ENCODE peak calls at places on chromosomes 12 and 14, in seven cellular contexts. S, G, R, X, D, N and Y are unnamed samples.

GRCh38 chr14:32298346-32298745 is 30.8 kb upstream of the AKAP6 start:
- DNase-seq in N (no peak), D (no peak), R (no peak), S (no peak), X (no peak), G (no peak), Y (no peak)

GRCh38 chr14:94158239-94158888 is 15.8 kb upstream of the PPP4R4 start:
- DNase-seq in X (peak; percentile 65), S (no peak), G (no peak), D (no peak), R (no peak), N (no peak), Y (no peak)

GRCh38 chr12:114674201-114675047 is 9.6 kb downstream of the TBX3 start:
- DNase-seq in D (no peak), S (no peak), N (no peak), X (no peak), G (peak; percentile 80), R (peak; percentile 59), Y (no peak)

GRCh38 chr12:21989819-21990412 is 48.7 kb upstream of the ABCC9 start:
- DNase-seq in D (peak; percentile 2), N (no peak), X (no peak), S (peak; percentile 19), G (no peak), R (no peak), Y (no peak)

GRCh38 chr12:40788276-40788675 is 96.0 kb downstream of the CNTN1 start:
- DNase-seq in N (no peak), S (no peak), R (peak; percentile 65), D (no peak), G (no peak), X (no peak), Y (no peak)

GRCh38 chr12:108801736-108802665 is 55.4 kb downstream of the SSH1 start:
- DNase-seq in N (no peak), X (no peak), R (peak; percentile 97), G (peak; percentile 34), S (peak; percentile 79), D (peak; percentile 76), Y (no peak)

GRCh38 chr12:1835178-1836131 is 15.1 kb downstream of the LRTM2 start:
- DNase-seq in G (peak; percentile 58), N (no peak), S (no peak), R (no peak), D (no peak), X (no peak), Y (no peak)

GRCh38 chr12:105922670-105923102 is 216.1 kb downstream of the NUAK1 start:
- DNase-seq in D (peak; percentile 30), R (no peak), G (no peak), X (no peak), N (no peak), S (peak; percentile 21), Y (no peak)

GRCh38 chr14:94345344-94346072 is 22.4 kb upstream of the SERPINA6 start:
- DNase-seq in D (peak; percentile 80), R (no peak), X (no peak), N (no peak), S (peak; percentile 94), G (no peak), Y (no peak)

GRCh38 chr12:23005387-23005786 is 380.4 kb downstream of the ETNK1 start:
- DNase-seq in X (no peak), G (no peak), N (no peak), S (no peak), D (no peak), R (no peak), Y (no peak)

GRCh38 chr12:92987362-92987761 is 58.3 kb upstream of the EEA1 start:
- DNase-seq in D (peak; percentile 37), R (peak; percentile 63), X (no peak), G (no peak), S (peak; percentile 67), N (peak; percentile 19), Y (no peak)

GRCh38 chr14:39279515-39279914 is 45.8 kb downstream of the MIA2 start:
- DNase-seq in X (no peak), N (no peak), S (no peak), G (no peak), D (no peak), R (no peak), Y (no peak)

GRCh38 chr12:50013361-50014147 is 11.7 kb downstream of the RACGAP1 start:
- DNase-seq in D (no peak), S (no peak), X (no peak), N (no peak), G (no peak), R (no peak), Y (no peak)

GRCh38 chr12:132771126-132771838 is 9.7 kb upstream of the ANKLE2 start:
- DNase-seq in X (peak; percentile 79), R (no peak), N (no peak), D (no peak), G (no peak), S (no peak), Y (no peak)

GRCh38 chr12:27975222-27976136 is 2.9 kb upstream of the PTHLH start:
- DNase-seq in G (peak; percentile 73), R (peak; percentile 65), X (no peak), N (no peak), S (no peak), D (peak; percentile 56), Y (no peak)

GRCh38 chr14:68585690-68586089 is 207.2 kb downstream of the ZFP36L1 start:
- DNase-seq in N (no peak), X (peak; percentile 2), D (no peak), G (no peak), R (no peak), S (no peak), Y (no peak)

GRCh38 chr12:15208140-15208539 is 13.1 kb downstream of the RERG start:
- DNase-seq in R (no peak), X (no peak), D (no peak), S (no peak), N (no peak), G (no peak), Y (no peak)

GRCh38 chr12:64318605-64319004 is 72.0 kb downstream of the C12orf56 start:
- DNase-seq in G (no peak), R (peak; percentile 79), N (no peak), D (no peak), S (peak; percentile 26), X (no peak), Y (no peak)

GRCh38 chr14:60092516-60092915 is 793 bp downstream of the PCNX4 start:
- DNase-seq in S (no peak), G (no peak), N (no peak), D (peak; percentile 44), R (peak; percentile 18), X (no peak), Y (no peak)

GRCh38 chr14:96135285-96135684 is 69.4 kb upstream of the BDKRB2 start:
- DNase-seq in D (no peak), S (no peak), G (no peak), X (no peak), R (no peak), N (no peak), Y (peak; percentile 91)

GRCh38 chr12:98635657-98636323 is 8.8 kb downstream of the IKBIP start:
- DNase-seq in N (no peak), D (peak; percentile 60), R (no peak), G (no peak), S (no peak), X (no peak), Y (peak; percentile 81)

GRCh38 chr14:39988939-39989338 is 556.7 kb upstream of the FBXO33 start:
- DNase-seq in S (peak; percentile 10), X (no peak), D (peak; percentile 2), G (no peak), N (no peak), R (peak; percentile 2), Y (no peak)

GRCh38 chr12:13465641-13466040 is 269.1 kb downstream of the EMP1 start:
- DNase-seq in D (no peak), S (peak; percentile 11), R (no peak), X (no peak), G (no peak), N (no peak), Y (no peak)

GRCh38 chr12:109109756-109110350 is 6.5 kb upstream of the ACACB start:
- DNase-seq in R (no peak), G (no peak), S (no peak), D (no peak), N (no peak), X (no peak), Y (no peak)

GRCh38 chr14:20489093-20489994 is 16.0 kb upstream of the RNASE10 start:
- DNase-seq in G (no peak), R (no peak), X (no peak), D (no peak), S (no peak), N (no peak), Y (peak; percentile 11)

GRCh38 chr14:83289390-83289789 is 1755.7 kb upstream of the SEL1L start:
- DNase-seq in N (no peak), G (no peak), D (no peak), X (no peak), S (no peak), R (no peak), Y (no peak)

GRCh38 chr12:110312581-110313360 is 31.7 kb downstream of the ATP2A2 start:
- DNase-seq in X (no peak), N (no peak), D (peak; percentile 51), S (peak; percentile 25), R (no peak), G (no peak), Y (peak; percentile 72)

GRCh38 chr12:109738209-109738608 is 24.6 kb downstream of the FAM222A start:
- DNase-seq in N (no peak), D (no peak), S (no peak), X (no peak), R (no peak), G (no peak), Y (no peak)

GRCh38 chr12:132342828-132343227 is 13.4 kb upstream of the GALNT9 start:
- DNase-seq in D (no peak), G (no peak), R (no peak), X (no peak), N (no peak), S (no peak), Y (no peak)

GRCh38 chr12:10873374-10873773 is 10.7 kb downstream of the PRH1 start:
- DNase-seq in S (no peak), N (no peak), D (no peak), R (no peak), G (no peak), X (no peak), Y (no peak)

GRCh38 chr14:90305176-90305601 is 26.6 kb downstream of the NRDE2 start:
- DNase-seq in N (no peak), R (no peak), D (no peak), S (no peak), G (no peak), X (no peak), Y (no peak)

GRCh38 chr14:64826845-64827244 is 52.9 kb downstream of the SPTB start:
- DNase-seq in G (no peak), N (no peak), D (no peak), S (no peak), R (no peak), X (no peak), Y (no peak)

GRCh38 chr12:121107681-121108080 is 25.0 kb upstream of the P2RX7 start:
- DNase-seq in G (no peak), N (no peak), S (no peak), D (no peak), R (peak; percentile 37), X (no peak), Y (peak; percentile 58)

GRCh38 chr14:60931206-60931605 is 49.7 kb downstream of the TRMT5 start:
- DNase-seq in S (no peak), R (no peak), D (no peak), X (no peak), G (no peak), N (no peak), Y (no peak)

GRCh38 chr14:105582639-105583038 is 56.3 kb downstream of the TMEM121 start:
- DNase-seq in S (no peak), R (no peak), N (no peak), D (no peak), G (peak; percentile 15), X (peak; percentile 58), Y (no peak)

GRCh38 chr12:69115099-69115498 is 124.3 kb upstream of the CPSF6 start:
- DNase-seq in R (no peak), S (no peak), G (no peak), D (no peak), N (no peak), X (no peak), Y (no peak)

GRCh38 chr12:32885831-32886230 is 10.7 kb downstream of the PKP2 start:
- DNase-seq in R (no peak), G (no peak), N (no peak), D (no peak), S (no peak), X (no peak), Y (no peak)